ENCODE peak calls at places on chromosome 21, in five cellular contexts. D is uterus, P is AG10803, J is gastrocnemius medialis, C is LNCaP clone FGC. Y is an unnamed sample.

GRCh38 chr21:38861006-38861405 is 55.3 kb downstream of the ETS2 start:
- DNase-seq in D (no peak), P (no peak), J (no peak), C (no peak), Y (no peak)

GRCh38 chr21:26115899-26116298 is 54.7 kb downstream of the APP start:
- DNase-seq in D (no peak), P (peak; percentile 84), J (no peak), C (no peak), Y (peak; percentile 91)

GRCh38 chr21:14862794-14863720 is 201.7 kb downstream of the NRIP1 start:
- DNase-seq in D (no peak), P (no peak), J (no peak), C (no peak), Y (peak; percentile 42)

GRCh38 chr21:46078322-46078981 is 19.5 kb upstream of the COL6A2 start:
- DNase-seq in D (peak; percentile 51), P (peak; percentile 75), J (peak; percentile 23), C (no peak), Y (no peak)

GRCh38 chr21:46058339-46059145 is 39.4 kb upstream of the COL6A2 start:
- DNase-seq in D (no peak), P (no peak), J (peak; percentile 11), C (no peak), Y (no peak)

GRCh38 chr21:28336299-28336698 is 656.4 kb downstream of the LTN1 start:
- DNase-seq in D (no peak), P (peak; percentile 91), J (no peak), C (peak; percentile 82), Y (peak; percentile 91)

GRCh38 chr21:38839683-38840286 is 34.1 kb downstream of the ETS2 start:
- DNase-seq in D (no peak), P (peak; percentile 81), J (no peak), C (no peak), Y (peak; percentile 93)

GRCh38 chr21:15667010-15667409 is 62.8 kb upstream of the USP25 start:
- DNase-seq in D (no peak), P (peak; percentile 77), J (no peak), C (no peak), Y (peak; percentile 85)

GRCh38 chr21:39014751-39015150 is 168.5 kb downstream of the PSMG1 start:
- DNase-seq in D (no peak), P (peak; percentile 92), J (no peak), C (no peak), Y (peak; percentile 99)

GRCh38 chr21:37149411-37149810 is 76.4 kb downstream of the TTC3 start:
- DNase-seq in D (no peak), P (peak; percentile 88), J (no peak), C (no peak), Y (peak; percentile 85)

DNA sequence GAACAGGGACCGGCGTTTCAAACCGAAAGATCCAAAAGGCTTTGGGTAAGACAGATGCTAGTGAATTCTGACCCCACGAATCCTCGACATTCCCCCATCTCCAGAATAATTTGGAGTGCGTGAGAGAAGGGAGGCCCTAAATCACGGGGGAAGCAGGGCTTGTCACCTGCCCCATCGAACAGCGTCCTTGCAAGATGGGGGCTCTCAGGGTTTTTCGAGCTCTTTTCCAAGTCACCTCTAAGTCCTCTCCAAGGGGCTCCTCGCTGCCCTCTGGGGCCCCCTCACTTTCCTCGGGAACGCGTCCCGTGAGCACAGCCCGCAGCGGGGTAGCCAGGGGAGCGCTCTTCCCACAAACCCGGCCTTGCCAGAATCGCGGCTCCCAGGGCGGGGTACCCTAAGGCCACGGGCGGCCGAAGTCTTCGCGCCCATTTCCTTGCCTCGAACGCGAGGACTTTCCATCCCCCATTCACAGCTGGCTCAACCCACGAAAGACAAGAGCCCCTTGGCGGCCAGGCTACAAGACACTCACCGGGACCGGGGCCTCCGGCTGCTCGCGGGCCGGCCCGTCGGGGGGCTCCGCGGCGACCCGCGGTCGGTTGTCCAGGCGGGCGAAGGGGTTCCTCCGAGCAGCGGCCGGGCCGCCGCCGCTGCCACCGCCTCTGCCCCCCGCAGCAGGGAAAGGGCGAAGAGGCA is 546 bp downstream of the DONSON start:
- DNase-seq in D (peak; percentile 41), P (peak; percentile 29), J (no peak), C (no peak), Y (peak; percentile 41)
- TF ChIP-seq CTCF in D (no peak), P (no peak), J (no peak), C (no peak), Y (no peak)

DNA sequence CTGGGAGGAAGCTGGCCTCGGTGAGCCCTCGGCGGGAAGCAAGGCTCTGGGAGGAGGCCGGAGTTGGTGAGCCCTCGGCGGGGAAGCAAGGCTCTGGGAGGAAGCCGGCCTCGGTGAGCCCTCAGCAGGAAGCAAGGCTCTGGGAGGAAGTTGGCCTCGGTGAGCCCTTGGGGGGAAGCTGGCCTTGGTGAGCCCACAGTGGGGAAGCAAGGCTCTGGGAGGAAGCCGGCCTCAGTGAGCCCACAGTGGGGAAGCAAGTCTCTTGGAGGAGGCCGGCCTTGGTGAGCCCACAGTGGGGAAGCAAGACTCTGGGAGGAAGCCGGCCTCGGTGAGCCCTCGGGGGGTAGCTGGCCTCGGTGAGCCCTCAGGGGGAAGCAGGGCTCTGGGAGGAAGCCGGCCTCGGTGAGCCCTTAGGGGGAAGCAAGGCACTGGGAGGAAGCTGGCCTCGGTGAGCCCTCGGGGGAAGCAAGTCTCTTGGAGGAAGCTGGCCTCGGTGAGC is 36.0 kb downstream of the KRTAP10-1 start:
- DNase-seq in D (no peak), P (no peak), J (no peak), C (no peak), Y (no peak)
- H3K4me3 ChIP-seq in D (no peak overlapping the region), P (no peak overlapping the region), J (no peak overlapping the region), C (no peak overlapping the region), Y (no peak overlapping the region)

DNA sequence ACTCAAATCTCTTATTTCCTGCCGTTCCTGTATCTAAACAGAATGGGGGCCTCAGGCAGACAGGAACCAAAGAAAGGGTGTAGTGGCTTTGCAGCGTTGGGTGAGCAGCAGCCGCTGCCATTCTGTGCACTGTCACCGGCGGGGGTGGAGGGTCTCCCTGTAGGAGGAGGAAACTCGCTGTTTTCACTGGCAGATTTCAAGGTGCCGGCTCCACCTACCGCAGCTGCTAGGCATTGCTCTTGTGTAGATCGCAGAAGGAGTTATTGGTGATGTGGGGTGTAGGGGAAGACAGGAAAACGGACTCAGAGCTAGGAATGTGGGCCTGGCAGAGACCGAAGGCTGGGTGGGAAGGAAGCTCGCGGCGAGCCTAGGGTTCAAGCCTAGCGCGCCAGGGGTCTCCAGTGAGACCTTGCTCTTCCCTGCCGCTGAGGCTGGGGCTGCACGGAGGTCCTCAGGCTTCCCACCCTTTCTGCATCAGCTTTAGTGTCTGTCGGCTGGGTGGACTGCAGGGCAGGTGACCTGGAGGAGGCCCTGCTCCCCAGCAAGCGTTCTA is 20.8 kb downstream of the ATP5PO start:
- DNase-seq in D (peak; percentile 81), P (peak; percentile 84), J (peak; percentile 53), C (peak; percentile 47), Y (peak; percentile 94)
- TF ChIP-seq CTCF in D (peak; percentile 81), P (peak; percentile 88), J (peak; percentile 53), C (peak; percentile 94), Y (peak; percentile 87)

GRCh38 chr21:41153443-41153842 is 14.5 kb upstream of the BACE2 start:
- DNase-seq in D (no peak), P (no peak), J (no peak), C (no peak), Y (no peak)
- H3K4me3 ChIP-seq in D (no peak overlapping the region), P (no peak overlapping the region), J (no peak overlapping the region), C (no peak overlapping the region), Y (no peak overlapping the region)

DNA sequence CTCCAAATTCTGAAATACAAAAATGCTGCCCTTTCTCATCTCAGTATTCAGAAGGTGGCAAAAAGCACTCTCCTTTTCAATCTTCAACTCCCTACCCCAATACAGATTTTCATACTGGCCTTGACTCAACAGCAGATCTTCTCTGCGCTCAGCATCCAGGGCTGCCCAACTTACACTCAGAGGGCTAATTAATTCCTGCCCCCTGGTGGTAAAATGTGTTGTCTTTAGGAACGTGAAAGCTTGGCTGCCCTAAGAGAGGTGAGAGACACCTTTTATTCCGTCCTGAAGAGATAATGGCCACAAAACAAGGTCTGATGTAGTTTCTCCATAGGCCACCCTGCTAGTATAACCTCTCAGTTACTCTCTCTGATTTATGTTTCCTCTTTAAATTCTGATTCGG is 25.0 kb downstream of the KRTAP24-1 start:
- DNase-seq in D (no peak), P (peak; percentile 13), J (no peak), C (peak; percentile 46), Y (peak; percentile 75)
- TF ChIP-seq CTCF in D (no peak), P (peak; percentile 26), J (no peak), C (peak; percentile 67), Y (peak; percentile 44)

GRCh38 chr21:42222386-42222785 is 3.4 kb downstream of the ABCG1 start:
- DNase-seq in D (no peak), P (no peak), J (no peak), C (no peak), Y (no peak)
- H3K4me3 ChIP-seq in D (no peak overlapping the region), P (no peak overlapping the region), J (no peak overlapping the region), C (no peak overlapping the region), Y (peak overlapping the region; percentile 15)

Y was measured in cardiac fibroblast.